ENCODE peak calls at places on chromosomes 12 and 14, in five cellular contexts. One of them, this sample, is unnamed.

GRCh38 chr12:80187660-80188090 is 88.3 kb downstream of the OTOGL start:
- DNase-seq in nephron progenitor cell: no peak
- DNase-seq in Jurkat, Clone E6-1: no peak
- DNase-seq in GM13976: peak; percentile 10
- DNase-seq in glomerular endothelial cell: peak; percentile 80
- DNase-seq in this sample: no peak

GRCh38 chr12:117063162-117063911 is 35.9 kb downstream of the TESC start:
- DNase-seq in nephron progenitor cell: no peak
- DNase-seq in Jurkat, Clone E6-1: peak; percentile 91
- DNase-seq in GM13976: peak; percentile 59
- DNase-seq in glomerular endothelial cell: no peak
- DNase-seq in this sample: no peak

GRCh38 chr12:2057041-2057792 is 4.4 kb downstream of the CACNA1C start:
- DNase-seq in nephron progenitor cell: peak; percentile 88
- DNase-seq in Jurkat, Clone E6-1: peak; percentile 32
- DNase-seq in GM13976: peak; percentile 54
- DNase-seq in glomerular endothelial cell: no peak
- DNase-seq in this sample: no peak

GRCh38 chr12:122031342-122032216 is 9.9 kb downstream of the BCL7A start:
- DNase-seq in nephron progenitor cell: peak; percentile 76
- DNase-seq in Jurkat, Clone E6-1: no peak
- DNase-seq in GM13976: peak; percentile 76
- DNase-seq in glomerular endothelial cell: no peak
- DNase-seq in this sample: no peak

GRCh38 chr14:68911594-68912227 is 67.4 kb downstream of the ACTN1 start:
- DNase-seq in nephron progenitor cell: peak; percentile 86
- DNase-seq in Jurkat, Clone E6-1: peak; percentile 66
- DNase-seq in GM13976: peak; percentile 88
- DNase-seq in glomerular endothelial cell: peak; percentile 57
- DNase-seq in this sample: peak; percentile 56

GRCh38 chr14:95386536-95386935 is 66.8 kb upstream of the CLMN start:
- DNase-seq in nephron progenitor cell: no peak
- DNase-seq in Jurkat, Clone E6-1: no peak
- DNase-seq in GM13976: no peak
- DNase-seq in glomerular endothelial cell: no peak
- DNase-seq in this sample: no peak

GRCh38 chr14:101288436-101289229 is 272.7 kb upstream of the DIO3 start:
- DNase-seq in nephron progenitor cell: peak; percentile 46
- DNase-seq in Jurkat, Clone E6-1: no peak
- DNase-seq in GM13976: no peak
- DNase-seq in glomerular endothelial cell: no peak
- DNase-seq in this sample: no peak

GRCh38 chr12:29750131-29750927 is 33.4 kb downstream of the TMTC1 start:
- DNase-seq in nephron progenitor cell: no peak
- DNase-seq in Jurkat, Clone E6-1: no peak
- DNase-seq in GM13976: peak; percentile 9
- DNase-seq in glomerular endothelial cell: no peak
- DNase-seq in this sample: no peak

GRCh38 chr14:88710709-88711108 is 82.0 kb downstream of the EML5 start:
- DNase-seq in nephron progenitor cell: no peak
- DNase-seq in Jurkat, Clone E6-1: no peak
- DNase-seq in GM13976: no peak
- DNase-seq in glomerular endothelial cell: no peak
- DNase-seq in this sample: no peak

GRCh38 chr12:52496590-52497071 is 3.6 kb upstream of the KRT6A start:
- DNase-seq in nephron progenitor cell: no peak
- DNase-seq in Jurkat, Clone E6-1: no peak
- DNase-seq in GM13976: no peak
- DNase-seq in glomerular endothelial cell: no peak
- DNase-seq in this sample: no peak

GRCh38 chr14:38079268-38079667 is 128.4 kb upstream of the SSTR1 start:
- DNase-seq in nephron progenitor cell: no peak
- DNase-seq in Jurkat, Clone E6-1: no peak
- DNase-seq in GM13976: no peak
- DNase-seq in glomerular endothelial cell: no peak
- DNase-seq in this sample: peak; percentile 1

GRCh38 chr12:110600254-110600653 is 13.7 kb upstream of the TCTN1 start:
- DNase-seq in nephron progenitor cell: no peak
- DNase-seq in Jurkat, Clone E6-1: peak; percentile 50
- DNase-seq in GM13976: peak; percentile 57
- DNase-seq in glomerular endothelial cell: no peak
- DNase-seq in this sample: no peak

GRCh38 chr12:2957816-2958431 is 1.3 kb upstream of the TEAD4 start:
- DNase-seq in nephron progenitor cell: no peak
- DNase-seq in Jurkat, Clone E6-1: no peak
- DNase-seq in GM13976: no peak
- DNase-seq in glomerular endothelial cell: no peak
- DNase-seq in this sample: no peak

GRCh38 chr14:75279153-75279738 is 618 bp downstream of the FOS start:
- DNase-seq in nephron progenitor cell: peak; percentile 54
- DNase-seq in Jurkat, Clone E6-1: no peak
- DNase-seq in GM13976: peak; percentile 53
- DNase-seq in glomerular endothelial cell: no peak
- DNase-seq in this sample: no peak

This sample was measured in AG04450.